ENCODE peak calls at places on chromosomes 13 and 19, in seven cellular contexts. H, V, P, O, N, I and J are unnamed samples.

GRCh38 chr13:51152713-51153112 is 41.6 kb upstream of the C13orf42 start:
- DNase-seq in P (no peak), O (no peak), I (no peak), V (no peak), H (no peak), N (no peak), J (no peak)

GRCh38 chr13:33182729-33183128 is 102.8 kb downstream of the STARD13 start:
- DNase-seq in H (no peak), N (no peak), O (no peak), I (no peak), V (no peak), P (no peak), J (no peak)

GRCh38 chr19:778910-779653 is 18.2 kb upstream of the PTBP1 start:
- DNase-seq in I (no peak), H (no peak), V (peak; percentile 82), P (no peak), O (no peak), N (no peak), J (no peak)

GRCh38 chr13:100536643-100537180 is 51.9 kb downstream of the GGACT start:
- DNase-seq in O (no peak), I (no peak), N (no peak), H (no peak), V (no peak), P (no peak), J (no peak)

GRCh38 chr13:24713022-24713421 is 32.8 kb downstream of the ATP12A start:
- DNase-seq in O (no peak), N (no peak), P (no peak), H (no peak), V (no peak), I (no peak), J (no peak)

GRCh38 chr13:85549819-85550218 is 249.4 kb downstream of the SLITRK6 start:
- DNase-seq in I (no peak), V (no peak), N (no peak), O (no peak), P (no peak), H (no peak), J (no peak)

GRCh38 chr13:30923423-30923822 is 9.0 kb upstream of the TEX26 start:
- DNase-seq in H (no peak), O (no peak), N (no peak), I (no peak), V (no peak), P (no peak), J (no peak)

GRCh38 chr13:46541210-46541609 is 11.8 kb upstream of the LRCH1 start:
- DNase-seq in N (no peak), V (no peak), O (no peak), H (no peak), I (no peak), P (no peak), J (no peak)

GRCh38 chr19:17874423-17875135 is 2.8 kb downstream of the SLC5A5 start:
- DNase-seq in V (no peak), O (no peak), P (no peak), H (no peak), N (no peak), I (no peak), J (no peak)

GRCh38 chr19:3719868-3720532 is 11.8 kb downstream of the TJP3 start:
- DNase-seq in O (no peak), V (no peak), I (no peak), N (no peak), P (no peak), H (no peak), J (no peak)

GRCh38 chr13:74596691-74597090 is 462.5 kb upstream of the KLF12 start:
- DNase-seq in V (no peak), H (no peak), N (no peak), P (no peak), I (no peak), O (no peak), J (no peak)

GRCh38 chr19:1259206-1259872 is 9.8 kb upstream of the CIRBP start:
- DNase-seq in P (peak; percentile 77), V (no peak), O (peak; percentile 68), I (no peak), N (peak; percentile 84), H (no peak), J (peak; percentile 85)

GRCh38 chr13:73417012-73417615 is 358.3 kb downstream of the KLF5 start:
- DNase-seq in H (no peak), N (no peak), O (no peak), P (no peak), V (no peak), I (no peak), J (no peak)

GRCh38 chr19:18746393-18747167 is 44.5 kb downstream of the COMP start:
- DNase-seq in P (no peak), N (no peak), O (no peak), H (no peak), I (no peak), V (no peak), J (no peak)

GRCh38 chr13:23440821-23441608 is 7.5 kb upstream of the SACS start:
- DNase-seq in H (no peak), V (no peak), I (no peak), O (no peak), P (no peak), N (no peak), J (no peak)

GRCh38 chr13:113089693-113090414 is 15.7 kb upstream of the F7 start:
- DNase-seq in I (no peak), N (no peak), O (no peak), V (no peak), P (no peak), H (no peak), J (no peak)

GRCh38 chr19:45450042-45450380 is 17.8 kb upstream of the FOSB start:
- DNase-seq in P (no peak), V (no peak), I (no peak), H (no peak), O (no peak), N (no peak), J (peak; percentile 85)

GRCh38 chr19:47309038-47309437 is 623 bp upstream of the C5AR1 start:
- DNase-seq in H (no peak), V (no peak), O (no peak), I (no peak), P (no peak), N (no peak), J (no peak)

GRCh38 chr13:97011446-97012131 is 17.3 kb upstream of the OXGR1 start:
- DNase-seq in I (no peak), P (no peak), V (no peak), H (no peak), N (no peak), O (no peak), J (no peak)

GRCh38 chr19:28313633-28314032 is 899.3 kb downstream of the UQCRFS1 start:
- DNase-seq in V (no peak), P (no peak), O (no peak), I (no peak), N (no peak), H (no peak), J (no peak)